ENCODE peak calls at places on chromosomes 13 and 19, in nine cellular contexts. I is colonic mucosa, Z is stomach, S is mesendoderm, M is H9, H is pancreas, X is mesenchymal stem cell, O is cardiac muscle cell, E is heart left ventricle. A is an unnamed sample. For H3K27me3, the result is how much of the 10 kb centered on the place peaks cover.

GRCh38 chr13:110820311-110820710 is 94.6 kb downstream of the ANKRD10 start:
- DNase-seq in I (no peak), Z (no peak), S (no peak), M (no peak), H (no peak), X (no peak), O (no peak), E (no peak), A (no peak)

GRCh38 chr13:76019421-76020044 is 383.4 kb downstream of the LMO7 start:
- DNase-seq in I (peak), Z (no peak), S (peak), M (peak), H (no peak), X (no peak), O (peak), E (peak), A (no peak)

GRCh38 chr13:107753286-107753685 is 462.1 kb downstream of the LIG4 start:
- DNase-seq in I (no peak), Z (no peak), S (no peak), M (no peak), H (no peak), X (peak), O (no peak), E (no peak), A (no peak)

GRCh38 chr13:113579686-113580085 is 4.9 kb upstream of the TFDP1 start:
- DNase-seq in I (no peak), Z (no peak), S (no peak), M (no peak), H (no peak), X (no peak), O (no peak), E (no peak), A (no peak)

GRCh38 chr13:24228852-24229458 is 68.4 kb downstream of the SPATA13 start:
- DNase-seq in I (peak), Z (no peak), S (peak), M (no peak), H (peak), X (peak), O (peak), E (no peak), A (no peak)

GRCh38 chr13:38875186-38875875 is 115.3 kb downstream of the STOML3 start:
- DNase-seq in I (no peak), Z (no peak), S (no peak), M (no peak), H (no peak), X (no peak), O (no peak), E (no peak), A (no peak)

GRCh38 chr13:102310691-102311432 is 91.0 kb downstream of the FGF14 start:
- DNase-seq in I (no peak), Z (no peak), S (peak), M (no peak), H (no peak), X (no peak), O (no peak), E (no peak), A (peak)

GRCh38 chr13:52845334-52845761 is 3.1 kb downstream of the PCDH8 start:
- DNase-seq in I (no peak), Z (no peak), S (peak), M (peak), H (no peak), X (no peak), O (peak), E (no peak), A (no peak)

GRCh38 chr13:112756511-112756966 is 66.7 kb downstream of the ATP11A start:
- DNase-seq in I (no peak), Z (no peak), S (no peak), M (no peak), H (no peak), X (no peak), O (no peak), E (no peak), A (no peak)

GRCh38 chr19:6156033-6156432 is 20.6 kb downstream of the ACSBG2 start:
- DNase-seq in I (no peak), Z (no peak), S (no peak), M (no peak), H (no peak), X (no peak), O (no peak), E (no peak), A (no peak)

GRCh38 chr13:94312511-94313191 is 166.8 kb downstream of the DCT start:
- DNase-seq in I (no peak), Z (no peak), S (peak), M (no peak), H (no peak), X (peak), O (no peak), E (no peak), A (no peak)
- H3K27me3 ChIP-seq in I (under half), Z (under half), S (under half), M (under half), H (under half), X (under half), O (under half), E (under half), A (under half)

DNA sequence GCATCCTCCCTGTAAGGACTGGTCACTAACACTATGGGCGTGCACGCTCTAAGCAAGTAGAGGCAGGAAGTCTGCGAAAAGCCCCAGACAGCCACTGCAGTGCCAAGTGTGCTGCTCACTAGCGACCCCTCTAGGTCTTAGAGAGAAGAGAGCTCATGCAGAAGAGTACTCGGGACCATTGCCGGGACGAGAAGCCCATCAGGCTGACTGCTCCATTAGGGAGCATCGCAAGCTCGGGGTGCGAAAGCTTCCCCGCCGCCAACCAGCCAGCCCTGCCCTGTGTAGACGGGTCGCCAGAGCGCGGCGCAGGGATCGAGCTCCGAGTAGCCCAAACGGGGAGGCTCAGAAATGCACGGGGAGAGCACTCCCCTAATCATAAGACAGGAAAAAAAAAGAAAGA is 16.6 kb downstream of the POU4F1 start:
- DNase-seq in I (no peak), Z (no peak), S (peak), M (peak), H (no peak), X (no peak), O (peak), E (no peak), A (no peak)
- H3K27me3 ChIP-seq in I (under half), Z (under half), S (under half), M (under half), H (under half), X (under half), O (half or more), E (half or more), A (half or more)

DNA sequence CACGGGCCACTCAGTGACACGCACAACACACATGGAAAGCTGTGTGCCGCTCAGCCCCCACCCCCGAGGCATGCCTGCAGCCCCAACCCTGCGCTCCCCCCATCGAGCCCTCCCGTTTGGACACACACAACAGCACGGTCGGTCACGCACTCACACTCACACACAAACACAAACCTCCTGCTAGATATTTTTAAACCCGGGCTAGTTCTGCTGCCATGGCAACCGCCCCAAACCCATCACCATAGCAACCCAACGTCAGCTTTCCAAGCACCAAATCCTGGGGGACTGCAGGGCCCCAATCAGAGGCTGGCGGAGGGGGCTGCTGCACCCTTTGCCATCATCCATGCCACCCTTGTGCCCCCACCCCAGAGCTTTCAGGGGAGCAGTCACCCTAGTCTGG is 2.5 kb upstream of the NOVA2 start:
- DNase-seq in I (no peak), Z (no peak), S (no peak), M (no peak), H (no peak), X (peak), O (no peak), E (no peak), A (no peak)
- H3K27me3 ChIP-seq in I (under half), Z (half or more), S (under half), M (under half), H (under half), X (half or more), O (under half), E (under half), A (under half)

GRCh38 chr13:21657538-21657937 is 13.3 kb upstream of the FGF9 start:
- DNase-seq in I (no peak), Z (no peak), S (no peak), M (no peak), H (no peak), X (peak), O (no peak), E (no peak), A (no peak)
- H3K27me3 ChIP-seq in I (under half), Z (under half), S (under half), M (under half), H (under half), X (under half), O (under half), E (under half), A (under half)

GRCh38 chr13:26759156-26759906 is 1.3 kb downstream of the GPR12 start:
- DNase-seq in I (no peak), Z (no peak), S (no peak), M (no peak), H (no peak), X (no peak), O (no peak), E (no peak), A (no peak)
- H3K27me3 ChIP-seq in I (under half), Z (under half), S (under half), M (under half), H (under half), X (half or more), O (half or more), E (under half), A (under half)

GRCh38 chr19:34506026-34506370 is 24.4 kb downstream of the WTIP start:
- DNase-seq in I (no peak), Z (no peak), S (no peak), M (no peak), H (no peak), X (no peak), O (no peak), E (no peak), A (no peak)

GRCh38 chr19:34503546-34504272 is 22.2 kb downstream of the WTIP start:
- DNase-seq in I (no peak), Z (peak), S (no peak), M (no peak), H (peak), X (no peak), O (no peak), E (no peak), A (peak)

GRCh38 chr19:34504809-34505291 is 23.3 kb downstream of the WTIP start:
- DNase-seq in I (no peak), Z (no peak), S (no peak), M (no peak), H (no peak), X (no peak), O (no peak), E (no peak), A (no peak)

GRCh38 chr19:34504273-34504808 is 22.8 kb downstream of the WTIP start:
- DNase-seq in I (no peak), Z (no peak), S (no peak), M (no peak), H (no peak), X (no peak), O (no peak), E (no peak), A (no peak)

DNA sequence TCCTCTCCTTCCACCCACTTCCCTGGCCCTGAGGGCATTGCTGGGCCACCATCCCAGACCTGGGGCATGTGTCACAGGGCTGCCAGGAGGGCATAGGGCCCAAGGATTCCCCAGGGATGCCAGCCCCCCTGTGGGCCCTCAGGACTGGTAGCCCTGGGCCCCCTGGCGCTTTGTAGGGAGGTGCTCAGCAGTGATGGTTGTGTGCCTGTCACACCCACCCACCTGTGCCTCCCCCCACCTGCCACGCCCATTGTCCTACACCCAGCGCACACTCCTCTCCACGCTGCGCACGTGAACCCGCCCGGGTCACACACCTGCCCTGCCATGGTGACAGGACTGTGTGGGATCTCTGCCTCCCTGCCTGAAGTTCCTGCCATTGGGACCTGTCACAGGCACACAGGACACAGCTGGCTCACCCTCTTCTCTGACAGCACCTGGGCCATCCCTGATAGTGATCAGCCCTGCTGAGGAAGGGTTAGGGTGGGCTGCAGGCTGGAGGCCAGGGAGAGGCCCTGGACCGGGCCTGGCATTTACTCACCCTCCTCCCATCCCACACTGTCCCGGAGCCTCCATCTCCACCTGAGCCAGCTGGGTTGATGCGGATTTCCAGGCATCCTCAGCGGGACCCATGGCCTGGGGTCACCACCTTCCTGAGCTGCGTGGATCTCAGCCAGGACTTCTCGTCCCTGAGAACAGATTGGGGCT is 23.9 kb downstream of the WTIP start:
- DNase-seq in I (no peak), Z (no peak), S (no peak), M (no peak), H (no peak), X (no peak), O (no peak), E (no peak), A (no peak)
- H3K27me3 ChIP-seq in I (under half), Z (under half), S (under half), M (under half), H (under half), X (under half), O (under half), E (under half), A (under half)

DNA sequence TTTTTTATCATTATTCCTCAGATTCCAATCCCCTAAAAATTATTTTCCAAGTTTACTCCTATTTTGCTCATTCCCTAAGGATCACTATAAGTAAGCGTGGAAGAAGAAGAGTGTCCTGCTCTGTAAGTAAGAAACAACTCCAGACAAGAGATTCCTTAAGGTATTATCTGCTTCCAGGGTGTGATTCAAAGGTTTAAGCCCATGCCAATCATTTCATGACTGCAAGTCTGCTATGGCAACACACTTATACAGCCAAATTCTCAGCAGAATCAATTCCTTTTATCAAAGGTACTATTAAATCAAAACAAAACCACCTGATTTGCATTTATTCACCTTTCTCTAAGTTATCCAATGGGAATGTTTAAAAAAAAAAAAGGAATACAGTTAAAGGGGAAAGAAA is 43.7 kb downstream of the FOXO1 start:
- DNase-seq in I (no peak), Z (no peak), S (peak), M (no peak), H (no peak), X (no peak), O (no peak), E (no peak), A (no peak)
- H3K27me3 ChIP-seq in I (under half), Z (under half), S (under half), M (under half), H (under half), X (under half), O (under half), E (under half), A (under half)

GRCh38 chr19:2306971-2307370 is 983 bp downstream of the LINGO3 start:
- DNase-seq in I (no peak), Z (no peak), S (no peak), M (no peak), H (no peak), X (no peak), O (no peak), E (no peak), A (no peak)
- H3K27me3 ChIP-seq in I (under half), Z (half or more), S (under half), M (under half), H (under half), X (half or more), O (under half), E (under half), A (under half)